ENCODE peak calls at places on chromosomes 11 and 22, in five cellular contexts. One of them, this sample, is unnamed.

GRCh38 chr22:33848251-33848650 is 72.0 kb downstream of the LARGE1 start:
- DNase-seq in body of pancreas: no peak
- DNase-seq in A549: no peak
- DNase-seq in ovary: no peak
- DNase-seq in IMR-90: peak; percentile 49
- DNase-seq in this sample: no peak

GRCh38 chr11:107856180-107856980 is 2.2 kb downstream of the SLC35F2 start:
- DNase-seq in A549: no peak
- DNase-seq in body of pancreas: no peak
- DNase-seq in IMR-90: no peak
- DNase-seq in ovary: no peak
- DNase-seq in this sample: no peak

GRCh38 chr22:35961480-35961902 is 67.1 kb downstream of the RBFOX2 start:
- DNase-seq in ovary: peak; percentile 43
- DNase-seq in A549: peak; percentile 7
- DNase-seq in body of pancreas: peak; percentile 28
- DNase-seq in IMR-90: peak; percentile 90
- DNase-seq in this sample: no peak

GRCh38 chr11:75574698-75575265 is 12.7 kb downstream of the SERPINH1 start:
- DNase-seq in ovary: no peak
- DNase-seq in IMR-90: no peak
- DNase-seq in A549: no peak
- DNase-seq in body of pancreas: no peak
- DNase-seq in this sample: no peak

GRCh38 chr11:61061081-61061826 is 41.0 kb upstream of the CD5 start:
- DNase-seq in IMR-90: no peak
- DNase-seq in A549: no peak
- DNase-seq in ovary: no peak
- DNase-seq in body of pancreas: peak; percentile 14
- DNase-seq in this sample: no peak

GRCh38 chr11:70880416-70880815 is 372.0 kb downstream of the SHANK2 start:
- DNase-seq in ovary: no peak
- DNase-seq in A549: no peak
- DNase-seq in body of pancreas: no peak
- DNase-seq in IMR-90: no peak
- DNase-seq in this sample: no peak

GRCh38 chr11:20596629-20597129 is 2.7 kb upstream of the SLC6A5 start:
- DNase-seq in body of pancreas: no peak
- DNase-seq in ovary: no peak
- DNase-seq in IMR-90: no peak
- DNase-seq in A549: no peak
- DNase-seq in this sample: no peak

GRCh38 chr11:61193596-61193995 is 9.7 kb upstream of the PGA3 start:
- DNase-seq in ovary: no peak
- DNase-seq in A549: no peak
- DNase-seq in body of pancreas: no peak
- DNase-seq in IMR-90: no peak
- DNase-seq in this sample: no peak

GRCh38 chr11:43736502-43737193 is 56.1 kb downstream of the HSD17B12 start:
- DNase-seq in ovary: no peak
- DNase-seq in IMR-90: peak; percentile 87
- DNase-seq in body of pancreas: no peak
- DNase-seq in A549: no peak
- DNase-seq in this sample: no peak

GRCh38 chr11:112511271-112511670 is 250.6 kb upstream of the PLET1 start:
- DNase-seq in IMR-90: no peak
- DNase-seq in ovary: no peak
- DNase-seq in A549: no peak
- DNase-seq in body of pancreas: no peak
- DNase-seq in this sample: no peak

GRCh38 chr11:45341379-45341778 is 55.2 kb upstream of the SYT13 start:
- DNase-seq in body of pancreas: no peak
- DNase-seq in ovary: no peak
- DNase-seq in A549: no peak
- DNase-seq in IMR-90: no peak
- DNase-seq in this sample: no peak

GRCh38 chr22:38273135-38273761 is 438 bp upstream of the TMEM184B start:
- DNase-seq in A549: no peak
- DNase-seq in IMR-90: no peak
- DNase-seq in ovary: no peak
- DNase-seq in body of pancreas: no peak
- DNase-seq in this sample: no peak

GRCh38 chr11:17414992-17415391 is 26.5 kb upstream of the KCNJ11 start:
- DNase-seq in body of pancreas: no peak
- DNase-seq in ovary: no peak
- DNase-seq in A549: no peak
- DNase-seq in IMR-90: no peak
- DNase-seq in this sample: no peak

GRCh38 chr11:118607401-118608267 is at the start of gene PHLDB1:
- DNase-seq in A549: peak; percentile 48
- DNase-seq in IMR-90: peak; percentile 67
- DNase-seq in body of pancreas: peak; percentile 66
- DNase-seq in ovary: peak; percentile 79
- DNase-seq in this sample: no peak

GRCh38 chr22:46473896-46474557 is 63.4 kb downstream of the CELSR1 start:
- DNase-seq in IMR-90: no peak
- DNase-seq in ovary: no peak
- DNase-seq in body of pancreas: no peak
- DNase-seq in A549: no peak
- DNase-seq in this sample: no peak

GRCh38 chr11:132177106-132177505 is 806.7 kb downstream of the NTM start:
- DNase-seq in body of pancreas: no peak
- DNase-seq in ovary: no peak
- DNase-seq in IMR-90: peak; percentile 70
- DNase-seq in A549: no peak
- DNase-seq in this sample: no peak

GRCh38 chr22:49632199-49633009 is 195.3 kb downstream of the BRD1 start:
- DNase-seq in A549: peak; percentile 67
- DNase-seq in ovary: peak; percentile 49
- DNase-seq in IMR-90: peak; percentile 28
- DNase-seq in body of pancreas: peak; percentile 54
- DNase-seq in this sample: no peak

GRCh38 chr22:38406617-38407016 is 48.4 kb downstream of the KCNJ4 start:
- DNase-seq in IMR-90: peak; percentile 26
- DNase-seq in body of pancreas: no peak
- DNase-seq in A549: no peak
- DNase-seq in ovary: no peak
- DNase-seq in this sample: no peak

GRCh38 chr11:104320956-104321355 is 157.0 kb upstream of the PDGFD start:
- DNase-seq in body of pancreas: no peak
- DNase-seq in IMR-90: no peak
- DNase-seq in ovary: no peak
- DNase-seq in A549: no peak
- DNase-seq in this sample: no peak

GRCh38 chr22:25172153-25172552 is 27.5 kb upstream of the CRYBB3 start:
- DNase-seq in A549: peak; percentile 7
- DNase-seq in body of pancreas: peak; percentile 12
- DNase-seq in ovary: no peak
- DNase-seq in IMR-90: no peak
- DNase-seq in this sample: no peak

GRCh38 chr11:62544521-62545436 is 1.8 kb downstream of the AHNAK start:
- DNase-seq in IMR-90: no peak
- DNase-seq in ovary: no peak
- DNase-seq in body of pancreas: no peak
- DNase-seq in A549: peak; percentile 49
- DNase-seq in this sample: no peak

GRCh38 chr11:69319255-69320106 is 25.5 kb downstream of the MYEOV start:
- DNase-seq in A549: no peak
- DNase-seq in IMR-90: no peak
- DNase-seq in body of pancreas: no peak
- DNase-seq in ovary: no peak
- DNase-seq in this sample: no peak

GRCh38 chr11:61906522-61906909 is 10.8 kb downstream of the RAB3IL1 start:
- DNase-seq in ovary: no peak
- DNase-seq in A549: no peak
- DNase-seq in body of pancreas: no peak
- DNase-seq in IMR-90: no peak
- DNase-seq in this sample: no peak

DNA sequence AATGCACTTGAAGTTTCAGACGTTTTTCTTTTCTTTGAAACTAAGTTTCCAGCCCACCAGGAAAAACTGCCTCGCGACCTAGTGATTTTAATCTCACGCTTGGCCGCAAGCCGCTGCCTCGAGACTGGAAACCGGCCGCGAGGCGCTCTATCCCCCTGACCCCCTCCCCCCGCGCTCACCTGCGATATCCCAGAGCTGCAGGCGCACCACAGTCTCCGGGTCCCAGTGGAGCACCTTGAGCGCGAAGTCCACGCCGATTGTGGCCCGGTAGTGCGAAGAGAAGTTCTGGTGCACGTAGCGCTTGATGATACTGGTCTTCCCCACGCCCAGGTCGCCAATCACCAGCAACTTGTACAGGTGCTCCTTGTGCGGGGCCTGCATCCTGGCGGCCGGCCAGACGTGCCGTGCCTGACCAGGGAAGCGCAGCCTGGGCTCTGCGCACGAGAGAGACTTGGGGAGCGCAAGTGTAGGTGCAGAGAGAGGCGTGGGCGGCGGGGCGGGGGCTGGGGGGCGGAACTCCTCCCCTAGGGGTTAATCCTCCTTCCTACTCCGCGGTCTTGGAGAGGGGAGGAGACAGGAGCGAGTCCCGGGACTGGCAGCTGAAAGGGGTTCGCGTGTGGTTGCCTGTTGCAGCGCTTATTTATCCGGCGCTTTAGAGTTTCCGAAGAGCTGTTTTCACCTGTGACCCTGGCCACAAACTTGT is at the start of gene RAB38:
- DNase-seq in body of pancreas: peak; percentile 58
- DNase-seq in IMR-90: peak; percentile 21
- DNase-seq in ovary: peak; percentile 18
- DNase-seq in A549: no peak
- DNase-seq in this sample: no peak
- TF ChIP-seq POLR2A in body of pancreas: no peak
- TF ChIP-seq POLR2A in IMR-90: no peak
- TF ChIP-seq POLR2A in ovary: no peak
- TF ChIP-seq POLR2A in A549: no peak
- TF ChIP-seq POLR2A in this sample: peak; percentile 2

DNA sequence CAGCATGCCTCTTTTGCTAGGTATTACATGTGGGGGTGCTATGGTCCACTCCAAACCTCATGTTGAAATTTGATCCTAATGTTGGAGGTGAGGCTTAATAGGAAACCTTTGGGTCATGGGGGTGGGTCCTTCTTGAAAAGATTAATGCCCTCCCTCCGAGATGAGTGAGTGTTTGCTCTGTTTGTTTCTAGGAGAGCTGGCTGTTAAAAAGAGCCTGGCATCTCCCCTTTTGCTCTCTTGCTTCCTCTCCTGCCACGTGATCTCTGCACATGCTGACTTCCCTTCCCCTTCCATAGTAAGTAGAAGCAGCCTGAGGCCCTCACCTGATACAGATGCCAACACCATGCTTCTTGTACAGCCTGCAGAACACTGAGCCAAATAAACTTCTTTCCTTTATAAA is 104.5 kb downstream of the FAT3 start:
- DNase-seq in A549: no peak
- DNase-seq in body of pancreas: no peak
- DNase-seq in ovary: no peak
- DNase-seq in IMR-90: no peak
- DNase-seq in this sample: no peak
- H3K4me1 ChIP-seq in A549: peaks cover 10% of the 10 kb centered on the region
- H3K4me1 ChIP-seq in body of pancreas: no peaks in the 10 kb centered on the region
- H3K4me1 ChIP-seq in ovary: no peaks in the 10 kb centered on the region
- H3K4me1 ChIP-seq in IMR-90: no peaks in the 10 kb centered on the region
- H3K4me1 ChIP-seq in this sample: peaks cover 10% of the 10 kb centered on the region

GRCh38 chr11:2400069-2400760 is at the start of gene TSSC4:
- DNase-seq in ovary: peak; percentile 100
- DNase-seq in IMR-90: peak; percentile 100
- DNase-seq in A549: peak; percentile 99
- DNase-seq in body of pancreas: peak; percentile 100
- DNase-seq in this sample: peak; percentile 99

GRCh38 chr11:2401436-2401984 is 960 bp downstream of the TSSC4 start:
- DNase-seq in ovary: no peak
- DNase-seq in body of pancreas: no peak
- DNase-seq in A549: peak; percentile 31
- DNase-seq in IMR-90: no peak
- DNase-seq in this sample: no peak

GRCh38 chr11:2399488-2400068 is 972 bp upstream of the TSSC4 start:
- DNase-seq in A549: peak; percentile 31
- DNase-seq in body of pancreas: no peak
- DNase-seq in IMR-90: no peak
- DNase-seq in ovary: peak; percentile 42
- DNase-seq in this sample: no peak

GRCh38 chr11:2402106-2402505 is 1.6 kb downstream of the TSSC4 start:
- DNase-seq in IMR-90: no peak
- DNase-seq in ovary: no peak
- DNase-seq in A549: no peak
- DNase-seq in body of pancreas: no peak
- DNase-seq in this sample: no peak

DNA sequence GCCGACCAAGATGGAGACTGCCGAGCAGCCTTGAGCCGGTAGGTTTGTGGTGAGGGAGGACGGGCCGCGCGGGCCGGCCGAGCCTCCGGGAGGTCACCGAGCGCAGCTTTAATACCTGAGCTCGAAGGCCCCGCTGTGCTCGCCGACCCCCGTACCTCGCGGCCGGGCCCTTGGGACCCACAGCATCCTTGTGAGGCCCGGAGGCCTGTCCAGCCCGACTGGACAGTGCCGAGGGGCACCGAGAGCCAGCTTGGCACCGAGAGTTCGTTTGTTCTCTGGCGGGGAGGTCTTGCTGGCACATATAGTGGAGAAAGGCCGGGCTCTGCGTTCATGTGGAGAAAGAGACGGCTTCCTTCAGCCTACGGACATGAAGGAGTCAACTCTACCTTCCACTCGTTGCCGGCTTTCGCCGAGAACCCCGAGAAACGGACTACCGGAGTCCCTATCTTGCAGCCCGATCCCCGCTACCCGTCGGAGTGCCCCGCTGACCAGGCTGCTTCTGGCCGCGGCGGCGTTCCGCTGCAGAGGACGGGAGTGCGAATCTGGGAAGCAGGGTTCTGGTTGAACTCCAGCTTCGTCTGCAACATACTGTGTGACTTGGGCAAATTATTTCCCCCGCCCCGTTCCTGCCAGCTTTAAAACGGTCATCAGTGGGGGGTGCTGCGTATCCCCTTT is 348 bp downstream of the TSSC4 start:
- DNase-seq in body of pancreas: no peak
- DNase-seq in A549: no peak
- DNase-seq in IMR-90: no peak
- DNase-seq in ovary: no peak
- DNase-seq in this sample: no peak
- TF ChIP-seq POLR2A in body of pancreas: no peak
- TF ChIP-seq POLR2A in A549: peak; percentile 52
- TF ChIP-seq POLR2A in IMR-90: peak; percentile 49
- TF ChIP-seq POLR2A in ovary: peak; percentile 53
- TF ChIP-seq POLR2A in this sample: no peak

DNA sequence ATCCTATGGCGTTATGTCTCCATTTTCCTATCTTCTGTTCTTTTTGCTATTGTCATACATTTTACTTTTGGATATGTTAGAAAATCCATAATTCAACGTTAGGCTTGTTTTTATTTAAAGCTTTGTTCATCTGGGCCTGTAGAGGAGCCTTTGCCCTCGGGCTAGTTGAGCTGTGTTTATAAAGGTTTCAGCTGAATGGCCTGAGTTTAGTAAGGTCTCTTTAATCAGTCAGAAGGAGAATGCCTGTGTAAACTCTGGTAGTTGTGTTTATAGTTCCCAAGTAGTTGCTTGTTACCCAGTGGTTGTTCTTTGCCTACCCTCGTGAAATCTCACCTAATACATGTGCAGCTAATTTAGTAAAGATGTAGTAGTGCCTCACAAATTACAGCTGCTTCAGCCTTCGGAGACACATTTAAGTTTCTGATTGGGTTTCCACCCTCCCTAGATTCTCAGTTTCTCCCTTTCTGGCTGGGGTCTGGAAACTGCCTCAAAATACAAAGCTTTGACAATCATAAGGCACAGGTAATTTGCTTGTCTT is 33.1 kb downstream of the MTMR3 start:
- DNase-seq in IMR-90: peak; percentile 40
- DNase-seq in ovary: no peak
- DNase-seq in body of pancreas: no peak
- DNase-seq in A549: no peak
- DNase-seq in this sample: no peak
- H3K4me1 ChIP-seq in IMR-90: peaks cover 27% of the 10 kb centered on the region
- H3K4me1 ChIP-seq in ovary: peaks cover 20% of the 10 kb centered on the region
- H3K4me1 ChIP-seq in body of pancreas: peaks cover 40% of the 10 kb centered on the region
- H3K4me1 ChIP-seq in A549: peaks cover 66% of the 10 kb centered on the region
- H3K4me1 ChIP-seq in this sample: no peaks in the 10 kb centered on the region